ENCODE peak calls at places on chromosome 20, in ten cellular contexts. Z is amniotic stem cell; O is iPS-NIHi11; T is activated CD8-positive, alpha-beta memory T cell treated with anti-CD3 and anti-CD28 coated beads, Interleukin-2, amount 50 U/mL, for 48 hours; J is activated T-helper 1 cell treated with anti-CD3 and anti-CD28 coated beads, Interleukin-12 subunit alpha, Interleukin-12 subunit beta, Interleukin-2, Interleukin-4 antibody, amounts not matched to agents 30 ng/mL and 10 ng/mL and 1 ng/mL, durations not matched to agents 14 hours and 24 hours and 36 hours; I is GM23338; W is aorta; V is T-helper 17 cell; B is posterior cingulate gyrus; P is ACHN. S is an unnamed sample.

GRCh38 chr20:58580493-58580835 is 65.3 kb upstream of the APCDD1L start:
- DNase-seq in P (no peak), T (no peak), Z (no peak), O (no peak), W (no peak), B (no peak), V (no peak), I (no peak), J (no peak), S (no peak)

GRCh38 chr20:62944184-62944583 is 6.2 kb downstream of the GID8 start:
- DNase-seq in P (no peak), B (no peak), Z (no peak), O (no peak), W (peak), T (no peak), V (no peak), I (no peak), J (no peak), S (no peak)

GRCh38 chr20:31719644-31720485 is 2.8 kb downstream of the BCL2L1 start:
- DNase-seq in Z (no peak), T (no peak), I (peak), W (no peak), V (no peak), P (peak), O (peak), B (no peak), J (no peak), S (no peak)

GRCh38 chr20:17969276-17969883 is 562 bp downstream of the MGME1 start:
- DNase-seq in W (no peak), O (peak), B (no peak), V (peak), Z (no peak), P (peak), T (no peak), I (peak), J (peak), S (no peak)

GRCh38 chr20:4018015-4018748 is 2.8 kb upstream of the RNF24 start:
- DNase-seq in B (no peak), O (no peak), V (no peak), P (no peak), J (no peak), Z (no peak), W (no peak), I (no peak), T (no peak), S (no peak)

GRCh38 chr20:39070484-39071231 is 108.5 kb downstream of the DHX35 start:
- DNase-seq in I (no peak), J (no peak), V (no peak), P (peak), T (no peak), O (no peak), Z (peak), B (no peak), W (no peak), S (no peak)

GRCh38 chr20:57675773-57676172 is 34.0 kb downstream of the PMEPA1 start:
- DNase-seq in O (no peak), B (no peak), T (no peak), W (no peak), V (no peak), I (no peak), P (no peak), J (no peak), Z (no peak), S (no peak)

GRCh38 chr20:31605902-31606677 is 1.0 kb downstream of the ID1 start:
- DNase-seq in B (no peak), I (peak), V (no peak), P (no peak), W (peak), O (peak), J (no peak), T (peak), Z (no peak), S (no peak)

GRCh38 chr20:62769346-62770071 is 26.8 kb upstream of the MRGBP start:
- DNase-seq in I (no peak), V (no peak), Z (no peak), B (no peak), J (no peak), O (no peak), W (peak), T (no peak), P (no peak), S (no peak)

GRCh38 chr20:45340236-45340847 is 7.9 kb downstream of the SDC4 start:
- DNase-seq in V (no peak), Z (no peak), P (no peak), J (no peak), O (no peak), T (no peak), B (no peak), I (no peak), W (no peak), S (no peak)

GRCh38 chr20:2509468-2509781 is 710 bp upstream of the ZNF343 start:
- DNase-seq in J (no peak), Z (no peak), P (no peak), V (no peak), T (no peak), W (no peak), B (no peak), I (peak), O (no peak), S (no peak)

GRCh38 chr20:34016736-34017135 is 23.0 kb downstream of the RALY start:
- DNase-seq in J (no peak), O (no peak), I (no peak), P (no peak), V (no peak), B (no peak), Z (no peak), T (no peak), W (no peak), S (no peak)

GRCh38 chr20:5173763-5174162 is 47.0 kb downstream of the CDS2 start:
- DNase-seq in V (no peak), J (no peak), O (no peak), T (no peak), B (no peak), P (no peak), I (no peak), W (no peak), Z (no peak), S (no peak)

GRCh38 chr20:15576401-15576800 is 996.8 kb downstream of the KIF16B start:
- DNase-seq in W (no peak), I (no peak), P (no peak), T (no peak), O (no peak), B (no peak), V (no peak), Z (no peak), J (no peak), S (no peak)

GRCh38 chr20:3199976-3200755 is 4.3 kb downstream of the DDRGK1 start:
- DNase-seq in B (no peak), O (no peak), T (no peak), I (no peak), P (no peak), J (no peak), V (no peak), W (no peak), Z (no peak), S (no peak)

GRCh38 chr20:37559312-37560027 is 31.8 kb upstream of the BLCAP start:
- DNase-seq in B (no peak), Z (no peak), O (no peak), I (no peak), V (no peak), W (no peak), P (no peak), T (peak), J (no peak), S (peak)

GRCh38 chr20:35821807-35822242 is 50.0 kb downstream of the PHF20 start:
- DNase-seq in T (no peak), B (no peak), P (peak), V (no peak), I (no peak), O (no peak), J (no peak), Z (no peak), W (peak), S (no peak)

GRCh38 chr20:50404419-50405234 is 105.6 kb upstream of the PTPN1 start:
- DNase-seq in P (no peak), J (no peak), V (no peak), T (no peak), I (no peak), B (no peak), W (no peak), O (no peak), Z (no peak), S (no peak)

GRCh38 chr20:17624070-17624469 is 54.2 kb downstream of the DSTN start:
- DNase-seq in O (no peak), Z (no peak), B (no peak), I (no peak), J (no peak), T (no peak), V (no peak), P (no peak), W (peak), S (peak)

S was measured in coronary artery.